ENCODE peak calls at places on chromosomes 1 and 21, in eight cellular contexts. One of them, this sample, is unnamed.

GRCh38 chr1:229891227-229891626 is 175.8 kb upstream of the GALNT2 start:
- DNase-seq in cardiac muscle cell: no peak
- DNase-seq in A673: no peak
- DNase-seq in hepatocyte: no peak
- DNase-seq in pancreas: no peak
- DNase-seq in fibroblast of lung: no peak
- DNase-seq in uterus: no peak
- DNase-seq in suprapubic skin: no peak
- DNase-seq in this sample: no peak

GRCh38 chr1:203534526-203534925 is 40.6 kb downstream of the OPTC start:
- DNase-seq in cardiac muscle cell: peak; percentile 98
- DNase-seq in A673: no peak
- DNase-seq in hepatocyte: peak; percentile 81
- DNase-seq in pancreas: no peak
- DNase-seq in fibroblast of lung: peak; percentile 98
- DNase-seq in uterus: peak; percentile 99
- DNase-seq in suprapubic skin: no peak
- DNase-seq in this sample: no peak

GRCh38 chr1:41615981-41616380 is 131.5 kb upstream of the EDN2 start:
- DNase-seq in cardiac muscle cell: no peak
- DNase-seq in A673: no peak
- DNase-seq in hepatocyte: no peak
- DNase-seq in pancreas: no peak
- DNase-seq in fibroblast of lung: no peak
- DNase-seq in uterus: no peak
- DNase-seq in suprapubic skin: no peak
- DNase-seq in this sample: no peak

GRCh38 chr21:44050276-44050675 is 38.2 kb downstream of the TRAPPC10 start:
- DNase-seq in cardiac muscle cell: no peak
- DNase-seq in A673: no peak
- DNase-seq in hepatocyte: no peak
- DNase-seq in pancreas: peak; percentile 17
- DNase-seq in fibroblast of lung: no peak
- DNase-seq in uterus: no peak
- DNase-seq in suprapubic skin: peak; percentile 56
- DNase-seq in this sample: no peak

GRCh38 chr1:190711069-190711468 is 233.4 kb upstream of the BRINP3 start:
- DNase-seq in cardiac muscle cell: no peak
- DNase-seq in A673: no peak
- DNase-seq in hepatocyte: no peak
- DNase-seq in pancreas: no peak
- DNase-seq in fibroblast of lung: no peak
- DNase-seq in uterus: no peak
- DNase-seq in suprapubic skin: no peak
- DNase-seq in this sample: no peak

GRCh38 chr1:59150537-59151386 is 146.1 kb upstream of the FGGY start:
- DNase-seq in cardiac muscle cell: peak; percentile 98
- DNase-seq in A673: peak; percentile 56
- DNase-seq in hepatocyte: peak; percentile 90
- DNase-seq in pancreas: no peak
- DNase-seq in fibroblast of lung: peak; percentile 100
- DNase-seq in uterus: peak; percentile 95
- DNase-seq in suprapubic skin: peak; percentile 85
- DNase-seq in this sample: peak; percentile 94

GRCh38 chr1:8122477-8123407 is 96.6 kb upstream of the ERRFI1 start:
- DNase-seq in cardiac muscle cell: peak; percentile 51
- DNase-seq in A673: no peak
- DNase-seq in hepatocyte: peak; percentile 69
- DNase-seq in pancreas: no peak
- DNase-seq in fibroblast of lung: peak; percentile 79
- DNase-seq in uterus: peak; percentile 85
- DNase-seq in suprapubic skin: no peak
- DNase-seq in this sample: no peak

GRCh38 chr1:47738560-47739182 is 258.5 kb downstream of the TRABD2B start:
- DNase-seq in cardiac muscle cell: peak; percentile 78
- DNase-seq in A673: peak; percentile 61
- DNase-seq in hepatocyte: peak; percentile 82
- DNase-seq in pancreas: no peak
- DNase-seq in fibroblast of lung: peak; percentile 23
- DNase-seq in uterus: no peak
- DNase-seq in suprapubic skin: peak; percentile 79
- DNase-seq in this sample: peak; percentile 71

GRCh38 chr1:91499346-91499745 is 1.3 kb upstream of the CDC7 start:
- DNase-seq in cardiac muscle cell: no peak
- DNase-seq in A673: no peak
- DNase-seq in hepatocyte: no peak
- DNase-seq in pancreas: no peak
- DNase-seq in fibroblast of lung: no peak
- DNase-seq in uterus: no peak
- DNase-seq in suprapubic skin: no peak
- DNase-seq in this sample: no peak

GRCh38 chr1:27861436-27861835 is 10.9 kb upstream of the THEMIS2 start:
- DNase-seq in cardiac muscle cell: no peak
- DNase-seq in A673: no peak
- DNase-seq in hepatocyte: no peak
- DNase-seq in pancreas: no peak
- DNase-seq in fibroblast of lung: no peak
- DNase-seq in uterus: no peak
- DNase-seq in suprapubic skin: no peak
- DNase-seq in this sample: no peak

GRCh38 chr1:52365091-52365745 is 787 bp downstream of the CC2D1B start:
- DNase-seq in cardiac muscle cell: peak; percentile 71
- DNase-seq in A673: peak; percentile 45
- DNase-seq in hepatocyte: peak; percentile 81
- DNase-seq in pancreas: no peak
- DNase-seq in fibroblast of lung: peak; percentile 68
- DNase-seq in uterus: peak; percentile 51
- DNase-seq in suprapubic skin: no peak
- DNase-seq in this sample: peak; percentile 49

GRCh38 chr1:61052393-61053280 is 29.7 kb upstream of the NFIA start:
- DNase-seq in cardiac muscle cell: no peak
- DNase-seq in A673: no peak
- DNase-seq in hepatocyte: no peak
- DNase-seq in pancreas: no peak
- DNase-seq in fibroblast of lung: no peak
- DNase-seq in uterus: no peak
- DNase-seq in suprapubic skin: no peak
- DNase-seq in this sample: no peak
- H3K4me3 ChIP-seq in cardiac muscle cell: peak overlapping the region; percentile 21
- H3K4me3 ChIP-seq in A673: no peak overlapping the region
- H3K4me3 ChIP-seq in hepatocyte: no peak overlapping the region
- H3K4me3 ChIP-seq in pancreas: no peak overlapping the region
- H3K4me3 ChIP-seq in fibroblast of lung: no peak overlapping the region
- H3K4me3 ChIP-seq in uterus: no peak overlapping the region
- H3K4me3 ChIP-seq in suprapubic skin: peak overlapping the region; percentile 58
- H3K4me3 ChIP-seq in this sample: no peak overlapping the region

GRCh38 chr1:77976433-77977076 is 2.3 kb downstream of the FUBP1 start:
- DNase-seq in cardiac muscle cell: no peak
- DNase-seq in A673: peak; percentile 15
- DNase-seq in hepatocyte: peak; percentile 18
- DNase-seq in pancreas: no peak
- DNase-seq in fibroblast of lung: no peak
- DNase-seq in uterus: no peak
- DNase-seq in suprapubic skin: no peak
- DNase-seq in this sample: peak; percentile 10

GRCh38 chr1:77975907-77976306 is 3.0 kb downstream of the FUBP1 start:
- DNase-seq in cardiac muscle cell: no peak
- DNase-seq in A673: no peak
- DNase-seq in hepatocyte: no peak
- DNase-seq in pancreas: no peak
- DNase-seq in fibroblast of lung: no peak
- DNase-seq in uterus: no peak
- DNase-seq in suprapubic skin: no peak
- DNase-seq in this sample: no peak

GRCh38 chr1:77978969-77979838 is at the start of gene FUBP1:
- DNase-seq in cardiac muscle cell: peak; percentile 99
- DNase-seq in A673: peak; percentile 99
- DNase-seq in hepatocyte: peak; percentile 99
- DNase-seq in pancreas: peak; percentile 93
- DNase-seq in fibroblast of lung: peak; percentile 97
- DNase-seq in uterus: peak; percentile 98
- DNase-seq in suprapubic skin: peak; percentile 98
- DNase-seq in this sample: peak; percentile 99

GRCh38 chr1:77978293-77978968 is 441 bp downstream of the FUBP1 start:
- DNase-seq in cardiac muscle cell: peak; percentile 97
- DNase-seq in A673: peak; percentile 90
- DNase-seq in hepatocyte: peak; percentile 94
- DNase-seq in pancreas: no peak
- DNase-seq in fibroblast of lung: peak; percentile 95
- DNase-seq in uterus: peak; percentile 81
- DNase-seq in suprapubic skin: no peak
- DNase-seq in this sample: peak; percentile 91

GRCh38 chr1:77977989-77978292 is 931 bp downstream of the FUBP1 start:
- DNase-seq in cardiac muscle cell: no peak
- DNase-seq in A673: no peak
- DNase-seq in hepatocyte: no peak
- DNase-seq in pancreas: no peak
- DNase-seq in fibroblast of lung: no peak
- DNase-seq in uterus: no peak
- DNase-seq in suprapubic skin: no peak
- DNase-seq in this sample: no peak
- H3K4me1 ChIP-seq in cardiac muscle cell: peaks cover 24% of the 10 kb centered on the region
- H3K4me1 ChIP-seq in A673: peaks cover 35% of the 10 kb centered on the region
- H3K4me1 ChIP-seq in hepatocyte: peaks cover 19% of the 10 kb centered on the region
- H3K4me1 ChIP-seq in pancreas: peaks cover 21% of the 10 kb centered on the region
- H3K4me1 ChIP-seq in fibroblast of lung: no peaks in the 10 kb centered on the region
- H3K4me1 ChIP-seq in uterus: peaks cover 5% of the 10 kb centered on the region
- H3K4me1 ChIP-seq in suprapubic skin: peaks cover 50% of the 10 kb centered on the region
- H3K4me1 ChIP-seq in this sample: peaks cover 8% of the 10 kb centered on the region

DNA sequence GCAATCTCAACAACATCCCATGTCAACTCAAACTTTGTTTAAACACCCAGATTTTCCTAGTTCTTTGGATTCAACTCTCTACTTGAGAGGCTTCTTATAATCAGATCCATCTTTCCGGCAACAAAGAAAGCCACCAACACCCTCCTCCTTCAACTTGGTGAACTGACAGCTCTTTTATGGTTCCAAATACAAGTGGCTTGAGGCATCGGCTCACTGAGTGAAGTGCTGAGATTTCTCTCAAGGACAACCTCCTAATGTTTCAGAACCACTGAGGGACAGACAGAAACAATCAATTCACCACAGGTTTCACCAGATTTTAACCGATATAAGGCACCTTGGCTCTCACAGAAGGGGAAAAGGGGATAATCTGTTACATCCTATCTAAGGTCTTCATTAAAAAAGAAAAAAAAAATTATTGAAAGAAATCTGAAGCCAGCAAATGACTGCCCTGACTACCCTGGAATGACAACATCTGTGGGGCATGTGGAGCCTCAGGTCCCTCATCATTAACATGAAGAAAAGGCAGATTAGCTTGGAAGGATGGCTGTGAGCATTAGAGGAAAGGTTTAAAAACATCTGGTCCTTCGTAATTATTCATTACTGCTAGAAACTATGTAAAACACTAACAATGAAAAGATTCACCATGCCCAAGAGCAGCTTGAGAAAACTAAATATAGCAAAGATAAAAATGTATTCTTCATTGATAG is 50.9 kb downstream of the PTPN14 start:
- DNase-seq in cardiac muscle cell: no peak
- DNase-seq in A673: peak; percentile 47
- DNase-seq in hepatocyte: no peak
- DNase-seq in pancreas: no peak
- DNase-seq in fibroblast of lung: peak; percentile 57
- DNase-seq in uterus: no peak
- DNase-seq in suprapubic skin: no peak
- DNase-seq in this sample: no peak
- H3K4me3 ChIP-seq in cardiac muscle cell: no peak overlapping the region
- H3K4me3 ChIP-seq in A673: no peak overlapping the region
- H3K4me3 ChIP-seq in hepatocyte: no peak overlapping the region
- H3K4me3 ChIP-seq in pancreas: no peak overlapping the region
- H3K4me3 ChIP-seq in fibroblast of lung: no peak overlapping the region
- H3K4me3 ChIP-seq in uterus: no peak overlapping the region
- H3K4me3 ChIP-seq in suprapubic skin: no peak overlapping the region
- H3K4me3 ChIP-seq in this sample: no peak overlapping the region

GRCh38 chr1:181089017-181089776 is 697 bp downstream of the IER5 start:
- DNase-seq in cardiac muscle cell: no peak
- DNase-seq in A673: peak; percentile 39
- DNase-seq in hepatocyte: peak; percentile 63
- DNase-seq in pancreas: peak; percentile 87
- DNase-seq in fibroblast of lung: peak; percentile 14
- DNase-seq in uterus: no peak
- DNase-seq in suprapubic skin: no peak
- DNase-seq in this sample: no peak

GRCh38 chr1:181089777-181090505 is 1.4 kb downstream of the IER5 start:
- DNase-seq in cardiac muscle cell: peak; percentile 77
- DNase-seq in A673: peak; percentile 68
- DNase-seq in hepatocyte: peak; percentile 75
- DNase-seq in pancreas: peak; percentile 88
- DNase-seq in fibroblast of lung: peak; percentile 63
- DNase-seq in uterus: peak; percentile 84
- DNase-seq in suprapubic skin: peak; percentile 89
- DNase-seq in this sample: peak; percentile 56

GRCh38 chr1:181086926-181087325 is 1.6 kb upstream of the IER5 start:
- DNase-seq in cardiac muscle cell: peak; percentile 52
- DNase-seq in A673: no peak
- DNase-seq in hepatocyte: no peak
- DNase-seq in pancreas: no peak
- DNase-seq in fibroblast of lung: peak; percentile 76
- DNase-seq in uterus: no peak
- DNase-seq in suprapubic skin: peak; percentile 29
- DNase-seq in this sample: no peak

GRCh38 chr1:181087400-181087901 is 1.0 kb upstream of the IER5 start:
- DNase-seq in cardiac muscle cell: no peak
- DNase-seq in A673: no peak
- DNase-seq in hepatocyte: no peak
- DNase-seq in pancreas: no peak
- DNase-seq in fibroblast of lung: peak; percentile 15
- DNase-seq in uterus: no peak
- DNase-seq in suprapubic skin: no peak
- DNase-seq in this sample: no peak

DNA sequence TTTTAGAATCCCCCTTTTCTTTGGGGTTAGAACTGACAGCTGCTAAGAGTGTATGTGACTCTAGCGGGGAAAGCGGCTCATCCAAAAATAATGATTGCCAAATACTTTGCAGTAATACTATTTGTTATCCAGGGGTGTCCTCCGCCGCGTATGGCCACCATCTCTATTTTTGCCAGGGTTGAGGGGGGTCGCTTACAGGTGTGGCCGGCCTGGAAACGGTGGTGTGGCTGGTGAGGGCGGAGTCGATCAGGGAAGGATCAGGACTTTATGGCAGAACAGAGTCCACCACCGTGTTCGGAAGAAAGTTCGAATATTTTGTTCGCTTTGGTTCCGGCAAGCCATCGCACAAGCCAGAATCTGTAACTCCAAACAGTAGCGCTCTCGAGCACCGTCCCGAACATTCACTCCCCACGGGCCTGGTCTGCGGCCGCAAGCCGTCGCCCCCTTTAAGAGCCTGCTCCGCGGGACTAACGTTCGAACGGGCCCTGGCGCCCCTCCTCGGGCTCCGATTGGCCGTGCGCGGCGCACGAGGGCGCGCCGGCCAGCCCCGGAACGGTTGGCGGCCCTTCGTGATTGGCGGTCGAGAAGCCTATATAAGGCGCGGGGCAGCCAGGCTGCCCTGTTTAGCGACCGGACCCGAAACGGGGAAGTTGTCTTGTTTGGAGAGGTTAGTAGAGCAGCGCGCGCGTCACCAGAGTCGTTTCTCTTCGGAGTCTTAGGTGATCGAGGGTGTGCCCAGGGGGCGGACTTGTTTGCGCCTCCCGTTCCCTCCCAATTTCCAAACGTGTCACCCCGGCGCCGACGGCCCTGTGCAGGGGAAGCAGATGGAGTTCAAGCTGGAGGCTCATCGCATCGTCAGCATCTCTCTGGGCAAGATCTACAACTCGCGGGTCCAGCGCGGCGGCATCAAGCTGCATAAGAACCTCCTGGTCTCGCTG is at the start of gene IER5:
- DNase-seq in cardiac muscle cell: peak; percentile 96
- DNase-seq in A673: peak; percentile 98
- DNase-seq in hepatocyte: peak; percentile 97
- DNase-seq in pancreas: peak; percentile 98
- DNase-seq in fibroblast of lung: peak; percentile 94
- DNase-seq in uterus: peak; percentile 97
- DNase-seq in suprapubic skin: peak; percentile 99
- DNase-seq in this sample: peak; percentile 97
- H3K4me1 ChIP-seq in cardiac muscle cell: peaks cover 5% of the 10 kb centered on the region
- H3K4me1 ChIP-seq in A673: peaks cover 32% of the 10 kb centered on the region
- H3K4me1 ChIP-seq in hepatocyte: peaks cover 7% of the 10 kb centered on the region
- H3K4me1 ChIP-seq in pancreas: peaks cover 3% of the 10 kb centered on the region
- H3K4me1 ChIP-seq in fibroblast of lung: peaks cover 10% of the 10 kb centered on the region
- H3K4me1 ChIP-seq in uterus: no peaks in the 10 kb centered on the region
- H3K4me1 ChIP-seq in suprapubic skin: peaks cover 49% of the 10 kb centered on the region
- H3K4me1 ChIP-seq in this sample: peaks cover 16% of the 10 kb centered on the region

This sample was measured in SJCRH30.